ENCODE peak calls at places on chromosomes 7 and 10, in six cellular contexts. One of them, this sample, is unnamed.

GRCh38 chr7:44967571-44968446 is 11.0 kb downstream of the MYO1G start:
- DNase-seq in fibroblast of mammary gland: no peak
- DNase-seq in AG04450: no peak
- DNase-seq in heart left ventricle: no peak
- DNase-seq in fibroblast of pulmonary artery: peak; percentile 46
- DNase-seq in astrocyte of the cerebellum: no peak
- DNase-seq in this sample: peak; percentile 40

GRCh38 chr10:28411648-28412047 is 108.8 kb upstream of the MPP7 start:
- DNase-seq in AG04450: no peak
- DNase-seq in fibroblast of pulmonary artery: no peak
- DNase-seq in heart left ventricle: no peak
- DNase-seq in fibroblast of mammary gland: peak; percentile 37
- DNase-seq in astrocyte of the cerebellum: no peak
- DNase-seq in this sample: peak; percentile 27

GRCh38 chr10:8050561-8051108 is 3.9 kb upstream of the GATA3 start:
- DNase-seq in AG04450: no peak
- DNase-seq in astrocyte of the cerebellum: no peak
- DNase-seq in fibroblast of pulmonary artery: peak; percentile 38
- DNase-seq in fibroblast of mammary gland: no peak
- DNase-seq in heart left ventricle: no peak
- DNase-seq in this sample: peak; percentile 46

GRCh38 chr10:120336910-120337540 is 120.0 kb upstream of the PLPP4 start:
- DNase-seq in AG04450: no peak
- DNase-seq in heart left ventricle: no peak
- DNase-seq in astrocyte of the cerebellum: peak; percentile 6
- DNase-seq in fibroblast of pulmonary artery: peak; percentile 48
- DNase-seq in fibroblast of mammary gland: peak; percentile 31
- DNase-seq in this sample: peak; percentile 46

GRCh38 chr7:133602291-133602690 is 349.4 kb downstream of the EXOC4 start:
- DNase-seq in fibroblast of pulmonary artery: peak; percentile 74
- DNase-seq in fibroblast of mammary gland: peak; percentile 83
- DNase-seq in heart left ventricle: no peak
- DNase-seq in astrocyte of the cerebellum: peak; percentile 27
- DNase-seq in AG04450: no peak
- DNase-seq in this sample: peak; percentile 81

GRCh38 chr7:130521552-130521951 is 29.7 kb downstream of the MEST start:
- DNase-seq in heart left ventricle: no peak
- DNase-seq in fibroblast of mammary gland: no peak
- DNase-seq in AG04450: no peak
- DNase-seq in astrocyte of the cerebellum: no peak
- DNase-seq in fibroblast of pulmonary artery: no peak
- DNase-seq in this sample: no peak

GRCh38 chr7:79291498-79291865 is 162.0 kb downstream of the MAGI2 start:
- DNase-seq in heart left ventricle: no peak
- DNase-seq in fibroblast of pulmonary artery: no peak
- DNase-seq in fibroblast of mammary gland: peak; percentile 44
- DNase-seq in astrocyte of the cerebellum: no peak
- DNase-seq in AG04450: no peak
- DNase-seq in this sample: peak; percentile 35

GRCh38 chr10:47164800-47165128 is 135.2 kb upstream of the GDF10 start:
- DNase-seq in fibroblast of mammary gland: no peak
- DNase-seq in astrocyte of the cerebellum: no peak
- DNase-seq in heart left ventricle: no peak
- DNase-seq in AG04450: no peak
- DNase-seq in fibroblast of pulmonary artery: no peak
- DNase-seq in this sample: no peak

GRCh38 chr7:149776305-149776704 is 2.9 kb upstream of the ZNF467 start:
- DNase-seq in AG04450: no peak
- DNase-seq in heart left ventricle: peak; percentile 89
- DNase-seq in fibroblast of mammary gland: no peak
- DNase-seq in astrocyte of the cerebellum: no peak
- DNase-seq in fibroblast of pulmonary artery: peak; percentile 65
- DNase-seq in this sample: peak; percentile 70

GRCh38 chr7:96982586-96982985 is 22.8 kb upstream of the DLX6 start:
- DNase-seq in heart left ventricle: no peak
- DNase-seq in fibroblast of mammary gland: no peak
- DNase-seq in astrocyte of the cerebellum: peak; percentile 5
- DNase-seq in AG04450: no peak
- DNase-seq in fibroblast of pulmonary artery: no peak
- DNase-seq in this sample: no peak

GRCh38 chr7:110522751-110523200 is 568.2 kb upstream of the LRRN3 start:
- DNase-seq in fibroblast of pulmonary artery: no peak
- DNase-seq in astrocyte of the cerebellum: peak; percentile 73
- DNase-seq in heart left ventricle: no peak
- DNase-seq in fibroblast of mammary gland: no peak
- DNase-seq in AG04450: no peak
- DNase-seq in this sample: no peak

GRCh38 chr10:119116326-119116951 is 12.5 kb downstream of the DENND10 start:
- DNase-seq in AG04450: no peak
- DNase-seq in heart left ventricle: no peak
- DNase-seq in astrocyte of the cerebellum: no peak
- DNase-seq in fibroblast of pulmonary artery: peak; percentile 58
- DNase-seq in fibroblast of mammary gland: no peak
- DNase-seq in this sample: no peak

GRCh38 chr7:122988333-122988732 is 7.2 kb downstream of the TAS2R16 start:
- DNase-seq in astrocyte of the cerebellum: no peak
- DNase-seq in AG04450: no peak
- DNase-seq in fibroblast of mammary gland: no peak
- DNase-seq in heart left ventricle: no peak
- DNase-seq in fibroblast of pulmonary artery: no peak
- DNase-seq in this sample: no peak

GRCh38 chr10:80108576-80109239 is 23.8 kb upstream of the PLAC9 start:
- DNase-seq in AG04450: no peak
- DNase-seq in fibroblast of pulmonary artery: no peak
- DNase-seq in astrocyte of the cerebellum: no peak
- DNase-seq in heart left ventricle: no peak
- DNase-seq in fibroblast of mammary gland: no peak
- DNase-seq in this sample: no peak

GRCh38 chr7:22819476-22819875 is 3.2 kb downstream of the TOMM7 start:
- DNase-seq in fibroblast of pulmonary artery: no peak
- DNase-seq in fibroblast of mammary gland: no peak
- DNase-seq in AG04450: no peak
- DNase-seq in heart left ventricle: no peak
- DNase-seq in astrocyte of the cerebellum: no peak
- DNase-seq in this sample: no peak

GRCh38 chr10:86287422-86287793 is 79.2 kb downstream of the GRID1 start:
- DNase-seq in AG04450: no peak
- DNase-seq in heart left ventricle: no peak
- DNase-seq in fibroblast of pulmonary artery: no peak
- DNase-seq in astrocyte of the cerebellum: no peak
- DNase-seq in fibroblast of mammary gland: no peak
- DNase-seq in this sample: no peak

GRCh38 chr7:80294321-80294720 is 159.7 kb downstream of the GNAI1 start:
- DNase-seq in fibroblast of mammary gland: peak; percentile 49
- DNase-seq in heart left ventricle: no peak
- DNase-seq in astrocyte of the cerebellum: no peak
- DNase-seq in AG04450: no peak
- DNase-seq in fibroblast of pulmonary artery: peak; percentile 36
- DNase-seq in this sample: peak; percentile 32

GRCh38 chr7:128869944-128870285 is 7.3 kb downstream of the ATP6V1F start:
- DNase-seq in astrocyte of the cerebellum: no peak
- DNase-seq in fibroblast of pulmonary artery: no peak
- DNase-seq in AG04450: no peak
- DNase-seq in heart left ventricle: no peak
- DNase-seq in fibroblast of mammary gland: no peak
- DNase-seq in this sample: no peak

GRCh38 chr10:78757542-78757941 is 311.2 kb upstream of the ZMIZ1 start:
- DNase-seq in fibroblast of pulmonary artery: peak; percentile 66
- DNase-seq in fibroblast of mammary gland: peak; percentile 84
- DNase-seq in astrocyte of the cerebellum: no peak
- DNase-seq in heart left ventricle: peak; percentile 60
- DNase-seq in AG04450: peak; percentile 32
- DNase-seq in this sample: peak; percentile 60

GRCh38 chr7:12210179-12211053 is 678 bp upstream of the TMEM106B start:
- DNase-seq in astrocyte of the cerebellum: no peak
- DNase-seq in fibroblast of pulmonary artery: no peak
- DNase-seq in AG04450: no peak
- DNase-seq in fibroblast of mammary gland: no peak
- DNase-seq in heart left ventricle: no peak
- DNase-seq in this sample: no peak

GRCh38 chr10:109898666-109899577 is 24.4 kb downstream of the XPNPEP1 start:
- DNase-seq in astrocyte of the cerebellum: no peak
- DNase-seq in fibroblast of mammary gland: peak; percentile 77
- DNase-seq in fibroblast of pulmonary artery: no peak
- DNase-seq in AG04450: no peak
- DNase-seq in heart left ventricle: peak; percentile 64
- DNase-seq in this sample: peak; percentile 76

DNA sequence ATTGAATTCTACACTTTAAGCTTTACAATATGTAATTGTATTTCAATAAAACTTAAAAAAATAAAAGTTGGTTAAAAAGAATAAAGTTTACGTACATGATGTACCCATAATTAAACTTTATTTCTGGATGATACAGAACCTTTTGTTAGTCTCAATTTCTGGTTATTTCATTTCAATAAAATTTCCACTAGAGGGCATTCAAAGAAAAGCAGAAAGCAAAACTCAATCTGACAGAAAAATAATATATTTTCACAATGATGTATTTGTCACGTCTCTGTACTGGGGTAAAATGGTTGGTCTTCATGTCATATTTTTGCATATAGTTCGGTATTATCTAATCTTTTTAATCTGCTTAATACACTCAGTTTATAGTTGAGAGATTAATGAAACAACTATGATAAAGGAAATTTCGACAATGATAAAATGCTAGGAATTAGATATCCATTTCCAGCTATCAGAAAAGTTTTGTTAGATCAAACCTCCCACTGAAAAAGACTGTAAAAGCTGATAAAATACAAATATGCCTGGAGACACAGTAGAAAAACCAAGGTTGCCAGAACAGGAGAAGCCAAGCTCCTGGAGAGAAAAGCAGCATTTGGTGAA is 27.4 kb downstream of the ASZ1 start:
- DNase-seq in astrocyte of the cerebellum: no peak
- DNase-seq in heart left ventricle: no peak
- DNase-seq in AG04450: no peak
- DNase-seq in fibroblast of pulmonary artery: peak; percentile 19
- DNase-seq in fibroblast of mammary gland: no peak
- DNase-seq in this sample: peak; percentile 15
- TF ChIP-seq CTCF in astrocyte of the cerebellum: peak; percentile 2
- TF ChIP-seq CTCF in heart left ventricle: peak; percentile 27
- TF ChIP-seq CTCF in AG04450: peak; percentile 54
- TF ChIP-seq CTCF in fibroblast of pulmonary artery: peak; percentile 50
- TF ChIP-seq CTCF in fibroblast of mammary gland: peak; percentile 48
- TF ChIP-seq CTCF in this sample: peak; percentile 30

GRCh38 chr7:29808075-29808786 is 1.9 kb downstream of the WIPF3 start:
- DNase-seq in heart left ventricle: no peak
- DNase-seq in fibroblast of mammary gland: no peak
- DNase-seq in AG04450: no peak
- DNase-seq in fibroblast of pulmonary artery: no peak
- DNase-seq in astrocyte of the cerebellum: no peak
- DNase-seq in this sample: no peak

GRCh38 chr7:29806793-29807178 is 478 bp downstream of the WIPF3 start:
- DNase-seq in AG04450: no peak
- DNase-seq in fibroblast of pulmonary artery: no peak
- DNase-seq in astrocyte of the cerebellum: no peak
- DNase-seq in heart left ventricle: no peak
- DNase-seq in fibroblast of mammary gland: no peak
- DNase-seq in this sample: no peak

GRCh38 chr7:29807179-29807841 is 1.0 kb downstream of the WIPF3 start:
- DNase-seq in fibroblast of pulmonary artery: no peak
- DNase-seq in fibroblast of mammary gland: no peak
- DNase-seq in heart left ventricle: peak; percentile 56
- DNase-seq in astrocyte of the cerebellum: no peak
- DNase-seq in AG04450: no peak
- DNase-seq in this sample: no peak

GRCh38 chr7:29805031-29805430 is 1.3 kb upstream of the WIPF3 start:
- DNase-seq in astrocyte of the cerebellum: no peak
- DNase-seq in fibroblast of pulmonary artery: no peak
- DNase-seq in fibroblast of mammary gland: no peak
- DNase-seq in heart left ventricle: no peak
- DNase-seq in AG04450: no peak
- DNase-seq in this sample: no peak

DNA sequence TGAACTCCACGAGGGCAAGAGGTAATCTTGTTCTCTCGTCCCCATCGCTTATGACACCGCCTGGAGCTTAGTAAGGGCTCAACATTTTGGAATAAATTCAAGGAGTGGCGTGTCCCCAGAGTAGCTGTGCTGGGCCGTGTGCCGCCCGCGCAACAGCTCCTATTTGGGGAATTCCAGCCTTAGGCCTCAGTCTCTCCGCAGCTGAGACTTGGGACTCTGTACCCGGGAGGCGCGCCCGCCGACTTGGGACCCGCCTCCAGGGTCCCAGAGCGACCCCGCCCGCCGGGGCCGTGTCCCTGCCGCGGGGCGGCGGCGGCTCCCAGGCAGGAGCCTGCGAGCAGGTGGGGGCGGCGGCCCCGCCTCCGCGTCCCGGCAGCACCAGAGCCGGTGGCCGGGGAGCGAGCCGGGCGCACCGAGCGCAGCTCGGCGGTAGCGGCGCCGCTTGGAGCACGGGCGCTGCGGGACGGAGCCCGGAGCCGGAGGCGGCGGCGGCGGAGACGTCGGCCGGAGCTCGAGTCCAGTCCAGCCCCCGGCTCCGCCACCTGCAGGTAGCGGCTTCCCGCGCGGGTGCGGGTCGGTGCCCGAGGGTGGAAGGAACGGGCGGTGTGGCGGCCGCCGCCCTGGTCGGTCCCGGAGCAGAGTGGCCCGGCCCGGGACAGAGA is at the start of gene WIPF3:
- DNase-seq in heart left ventricle: peak; percentile 50
- DNase-seq in fibroblast of mammary gland: no peak
- DNase-seq in AG04450: no peak
- DNase-seq in fibroblast of pulmonary artery: no peak
- DNase-seq in astrocyte of the cerebellum: no peak
- DNase-seq in this sample: no peak
- H3K4me3 ChIP-seq in heart left ventricle: peak within 1 kb of the TSS; percentile 64
- H3K4me3 ChIP-seq in fibroblast of mammary gland: no peak within 1 kb of the TSS
- H3K4me3 ChIP-seq in AG04450: no peak within 1 kb of the TSS
- H3K4me3 ChIP-seq in fibroblast of pulmonary artery: no peak within 1 kb of the TSS
- H3K4me3 ChIP-seq in astrocyte of the cerebellum: peak within 1 kb of the TSS; percentile 33
- H3K4me3 ChIP-seq in this sample: no peak within 1 kb of the TSS

GRCh38 chr10:114087655-114088054 is 44.0 kb downstream of the ADRB1 start:
- DNase-seq in fibroblast of pulmonary artery: no peak
- DNase-seq in astrocyte of the cerebellum: no peak
- DNase-seq in AG04450: no peak
- DNase-seq in fibroblast of mammary gland: no peak
- DNase-seq in heart left ventricle: no peak
- DNase-seq in this sample: no peak
- TF ChIP-seq CTCF in fibroblast of pulmonary artery: no peak
- TF ChIP-seq CTCF in astrocyte of the cerebellum: no peak
- TF ChIP-seq CTCF in AG04450: no peak
- TF ChIP-seq CTCF in fibroblast of mammary gland: no peak
- TF ChIP-seq CTCF in heart left ventricle: no peak
- TF ChIP-seq CTCF in this sample: no peak

GRCh38 chr10:133336131-133337078 is at the start of gene CALY:
- DNase-seq in heart left ventricle: no peak
- DNase-seq in AG04450: no peak
- DNase-seq in fibroblast of mammary gland: no peak
- DNase-seq in astrocyte of the cerebellum: no peak
- DNase-seq in fibroblast of pulmonary artery: no peak
- DNase-seq in this sample: no peak

GRCh38 chr10:133335238-133336122 is 1.2 kb downstream of the CALY start:
- DNase-seq in astrocyte of the cerebellum: peak; percentile 41
- DNase-seq in heart left ventricle: peak; percentile 63
- DNase-seq in fibroblast of mammary gland: peak; percentile 69
- DNase-seq in fibroblast of pulmonary artery: peak; percentile 74
- DNase-seq in AG04450: no peak
- DNase-seq in this sample: peak; percentile 70

GRCh38 chr10:133337079-133337725 is 506 bp upstream of the CALY start:
- DNase-seq in AG04450: no peak
- DNase-seq in heart left ventricle: no peak
- DNase-seq in fibroblast of pulmonary artery: no peak
- DNase-seq in astrocyte of the cerebellum: no peak
- DNase-seq in fibroblast of mammary gland: no peak
- DNase-seq in this sample: no peak

GRCh38 chr10:133332936-133333699 is 3.6 kb downstream of the CALY start:
- DNase-seq in fibroblast of pulmonary artery: no peak
- DNase-seq in fibroblast of mammary gland: no peak
- DNase-seq in heart left ventricle: no peak
- DNase-seq in AG04450: no peak
- DNase-seq in astrocyte of the cerebellum: no peak
- DNase-seq in this sample: no peak

GRCh38 chr10:133334495-133335237 is 2.0 kb downstream of the CALY start:
- DNase-seq in AG04450: no peak
- DNase-seq in fibroblast of pulmonary artery: no peak
- DNase-seq in fibroblast of mammary gland: no peak
- DNase-seq in astrocyte of the cerebellum: no peak
- DNase-seq in heart left ventricle: no peak
- DNase-seq in this sample: no peak
- H3K4me3 ChIP-seq in AG04450: peak overlapping the region; percentile 48
- H3K4me3 ChIP-seq in fibroblast of pulmonary artery: peak overlapping the region; percentile 39
- H3K4me3 ChIP-seq in fibroblast of mammary gland: peak overlapping the region; percentile 24
- H3K4me3 ChIP-seq in astrocyte of the cerebellum: peak overlapping the region; percentile 36
- H3K4me3 ChIP-seq in heart left ventricle: peak overlapping the region; percentile 29
- H3K4me3 ChIP-seq in this sample: peak overlapping the region; percentile 40